ENCODE peak calls at places on chromosomes 5 and 9, in four cellular contexts. One of them, this sample, is unnamed.

GRCh38 chr9:107178302-107178701 is 104.8 kb upstream of the RAD23B start:
- DNase-seq in COR-L47: no peak
- DNase-seq in sigmoid colon: no peak
- DNase-seq in T-helper 17 cell: no peak
- DNase-seq in this sample: peak; percentile 5

GRCh38 chr9:105119166-105119565 is 125.3 kb upstream of the SLC44A1 start:
- DNase-seq in COR-L47: no peak
- DNase-seq in T-helper 17 cell: no peak
- DNase-seq in sigmoid colon: no peak
- DNase-seq in this sample: no peak

GRCh38 chr9:15115702-15116639 is 191.0 kb downstream of the TTC39B start:
- DNase-seq in T-helper 17 cell: no peak
- DNase-seq in sigmoid colon: no peak
- DNase-seq in COR-L47: no peak
- DNase-seq in this sample: no peak

GRCh38 chr5:135569755-135570452 is 8.9 kb downstream of the CXCL14 start:
- DNase-seq in COR-L47: peak; percentile 83
- DNase-seq in T-helper 17 cell: no peak
- DNase-seq in sigmoid colon: no peak
- DNase-seq in this sample: peak; percentile 27

GRCh38 chr5:135107101-135107500 is 73.1 kb upstream of the PITX1 start:
- DNase-seq in T-helper 17 cell: no peak
- DNase-seq in sigmoid colon: peak; percentile 56
- DNase-seq in COR-L47: no peak
- DNase-seq in this sample: no peak

GRCh38 chr9:20012232-20012631 is 223.4 kb upstream of the SLC24A2 start:
- DNase-seq in sigmoid colon: no peak
- DNase-seq in T-helper 17 cell: no peak
- DNase-seq in COR-L47: no peak
- DNase-seq in this sample: no peak

GRCh38 chr5:61342066-61342465 is 10.0 kb downstream of the ZSWIM6 start:
- DNase-seq in COR-L47: no peak
- DNase-seq in T-helper 17 cell: no peak
- DNase-seq in sigmoid colon: no peak
- DNase-seq in this sample: no peak

GRCh38 chr5:95620030-95620869 is at the start of gene GPR150:
- DNase-seq in sigmoid colon: peak; percentile 71
- DNase-seq in COR-L47: peak; percentile 84
- DNase-seq in T-helper 17 cell: peak; percentile 55
- DNase-seq in this sample: peak; percentile 83

GRCh38 chr5:82793808-82794419 is 283.3 kb downstream of the TMEM167A start:
- DNase-seq in sigmoid colon: no peak
- DNase-seq in COR-L47: no peak
- DNase-seq in T-helper 17 cell: no peak
- DNase-seq in this sample: no peak

GRCh38 chr5:17001418-17001817 is 65.3 kb upstream of the MYO10 start:
- DNase-seq in sigmoid colon: no peak
- DNase-seq in T-helper 17 cell: no peak
- DNase-seq in COR-L47: no peak
- DNase-seq in this sample: no peak

GRCh38 chr5:168681556-168682183 is 102.5 kb upstream of the PANK3 start:
- DNase-seq in T-helper 17 cell: no peak
- DNase-seq in sigmoid colon: no peak
- DNase-seq in COR-L47: no peak
- DNase-seq in this sample: no peak

GRCh38 chr5:74685979-74686631 is 1.1 kb downstream of the HEXB start:
- DNase-seq in COR-L47: no peak
- DNase-seq in T-helper 17 cell: no peak
- DNase-seq in sigmoid colon: no peak
- DNase-seq in this sample: no peak

GRCh38 chr9:74556685-74557084 is 59.5 kb downstream of the RORB start:
- DNase-seq in sigmoid colon: no peak
- DNase-seq in COR-L47: no peak
- DNase-seq in T-helper 17 cell: no peak
- DNase-seq in this sample: no peak

GRCh38 chr5:36744678-36745659 is 131.6 kb upstream of the NIPBL start:
- DNase-seq in T-helper 17 cell: no peak
- DNase-seq in COR-L47: peak; percentile 43
- DNase-seq in sigmoid colon: peak; percentile 72
- DNase-seq in this sample: peak; percentile 88

GRCh38 chr9:567128-567745 is 274.3 kb upstream of the DMRT1 start:
- DNase-seq in T-helper 17 cell: no peak
- DNase-seq in sigmoid colon: no peak
- DNase-seq in COR-L47: no peak
- DNase-seq in this sample: no peak

GRCh38 chr5:117161718-117162386 is 587.2 kb upstream of the SEMA6A start:
- DNase-seq in COR-L47: no peak
- DNase-seq in T-helper 17 cell: no peak
- DNase-seq in sigmoid colon: no peak
- DNase-seq in this sample: no peak

GRCh38 chr5:139068060-139068459 is 130.1 kb downstream of the SIL1 start:
- DNase-seq in COR-L47: no peak
- DNase-seq in T-helper 17 cell: no peak
- DNase-seq in sigmoid colon: no peak
- DNase-seq in this sample: no peak

GRCh38 chr9:137488330-137488653 is 29.2 kb upstream of the NSMF start:
- DNase-seq in T-helper 17 cell: no peak
- DNase-seq in sigmoid colon: peak; percentile 68
- DNase-seq in COR-L47: peak; percentile 66
- DNase-seq in this sample: peak; percentile 67

GRCh38 chr5:2751592-2752021 is at the start of gene IRX2:
- DNase-seq in sigmoid colon: no peak
- DNase-seq in T-helper 17 cell: no peak
- DNase-seq in COR-L47: no peak
- DNase-seq in this sample: no peak

GRCh38 chr5:77995793-77996409 is 219.8 kb upstream of the TBCA start:
- DNase-seq in sigmoid colon: no peak
- DNase-seq in COR-L47: no peak
- DNase-seq in T-helper 17 cell: no peak
- DNase-seq in this sample: peak; percentile 70

GRCh38 chr5:61397238-61397637 is 65.2 kb downstream of the ZSWIM6 start:
- DNase-seq in T-helper 17 cell: no peak
- DNase-seq in COR-L47: no peak
- DNase-seq in sigmoid colon: no peak
- DNase-seq in this sample: no peak

GRCh38 chr9:87732756-87733155 is 6.8 kb downstream of the CTSL start:
- DNase-seq in sigmoid colon: no peak
- DNase-seq in COR-L47: no peak
- DNase-seq in T-helper 17 cell: no peak
- DNase-seq in this sample: no peak

GRCh38 chr5:14914603-14915277 is 43.2 kb upstream of the ANKH start:
- DNase-seq in sigmoid colon: no peak
- DNase-seq in T-helper 17 cell: no peak
- DNase-seq in COR-L47: no peak
- DNase-seq in this sample: no peak

GRCh38 chr5:62578540-62578939 is at the start of gene LRRC70:
- DNase-seq in sigmoid colon: no peak
- DNase-seq in T-helper 17 cell: no peak
- DNase-seq in COR-L47: no peak
- DNase-seq in this sample: no peak

GRCh38 chr5:18119156-18119785 is 485.0 kb downstream of the TAF11L14 start:
- DNase-seq in T-helper 17 cell: no peak
- DNase-seq in sigmoid colon: no peak
- DNase-seq in COR-L47: no peak
- DNase-seq in this sample: no peak

GRCh38 chr5:83844320-83845068 is 123.8 kb upstream of the HAPLN1 start:
- DNase-seq in sigmoid colon: no peak
- DNase-seq in COR-L47: no peak
- DNase-seq in T-helper 17 cell: no peak
- DNase-seq in this sample: no peak

GRCh38 chr5:159179556-159180305 is 29.6 kb downstream of the RNF145 start:
- DNase-seq in COR-L47: no peak
- DNase-seq in T-helper 17 cell: no peak
- DNase-seq in sigmoid colon: no peak
- DNase-seq in this sample: no peak

GRCh38 chr5:83474170-83474796 is 2.7 kb downstream of the VCAN start:
- DNase-seq in COR-L47: peak; percentile 85
- DNase-seq in T-helper 17 cell: no peak
- DNase-seq in sigmoid colon: peak; percentile 92
- DNase-seq in this sample: peak; percentile 87

GRCh38 chr9:91197232-91198181 is 164.2 kb downstream of the AUH start:
- DNase-seq in sigmoid colon: peak; percentile 96
- DNase-seq in T-helper 17 cell: no peak
- DNase-seq in COR-L47: no peak
- DNase-seq in this sample: peak; percentile 74

GRCh38 chr9:69981686-69982450 is 61.8 kb upstream of the MAMDC2 start:
- DNase-seq in T-helper 17 cell: no peak
- DNase-seq in COR-L47: peak; percentile 67
- DNase-seq in sigmoid colon: no peak
- DNase-seq in this sample: no peak

GRCh38 chr9:112334319-112334828 is 955 bp upstream of the PTBP3 start:
- DNase-seq in COR-L47: no peak
- DNase-seq in sigmoid colon: no peak
- DNase-seq in T-helper 17 cell: no peak
- DNase-seq in this sample: no peak

GRCh38 chr5:137205237-137205636 is 293.9 kb downstream of the SPOCK1 start:
- DNase-seq in T-helper 17 cell: no peak
- DNase-seq in sigmoid colon: no peak
- DNase-seq in COR-L47: peak; percentile 20
- DNase-seq in this sample: no peak